ENCODE peak calls at places on chromosomes 7 and 10, in four cellular contexts. N, O, A and L are unnamed samples.

GRCh38 chr7:115844857-115845256 is 185.7 kb downstream of the TFEC start:
- DNase-seq in N (no peak), O (no peak), A (no peak), L (no peak)

GRCh38 chr10:119346063-119346835 is 138.9 kb downstream of the GRK5 start:
- DNase-seq in N (no peak), A (no peak), O (no peak), L (no peak)

GRCh38 chr10:3064423-3064822 is 2.9 kb upstream of the PFKP start:
- DNase-seq in O (no peak), N (no peak), A (no peak), L (no peak)

GRCh38 chr7:100855515-100855914 is 3.0 kb downstream of the SLC12A9 start:
- DNase-seq in N (no peak), A (no peak), O (no peak), L (no peak)

GRCh38 chr10:98349508-98349922 is 65.5 kb downstream of the PYROXD2 start:
- DNase-seq in O (no peak), A (no peak), N (no peak), L (peak)

GRCh38 chr10:99365311-99365710 is 36.2 kb downstream of the CNNM1 start:
- DNase-seq in A (no peak), N (no peak), O (no peak), L (no peak)

GRCh38 chr7:40470111-40470736 is 335.4 kb downstream of the SUGCT start:
- DNase-seq in N (no peak), A (no peak), O (no peak), L (no peak)

GRCh38 chr10:103542764-103543616 is 49.5 kb downstream of the NEURL1 start:
- DNase-seq in N (no peak), O (peak), A (peak), L (peak)

GRCh38 chr10:35565602-35566061 is 39.5 kb upstream of the GJD4 start:
- DNase-seq in N (no peak), A (no peak), O (no peak), L (no peak)

GRCh38 chr7:81618400-81619014 is 151.3 kb downstream of the HGF start:
- DNase-seq in O (no peak), A (peak), N (no peak), L (no peak)

GRCh38 chr10:58115218-58116050 is 152.3 kb downstream of the IPMK start:
- DNase-seq in A (no peak), N (no peak), O (no peak), L (no peak)

GRCh38 chr7:7014827-7015610 is 167.3 kb upstream of the C1GALT1 start:
- DNase-seq in O (no peak), N (no peak), A (no peak), L (no peak)

GRCh38 chr7:6446977-6447588 is 671 bp downstream of the DAGLB start:
- DNase-seq in A (peak), O (peak), N (no peak), L (no peak)

GRCh38 chr10:124744688-124745055 is 494 bp upstream of the FAM53B start:
- DNase-seq in A (peak), O (no peak), N (no peak), L (no peak)

GRCh38 chr10:637771-638195 is 51.7 kb downstream of the DIP2C start:
- DNase-seq in N (no peak), O (no peak), A (no peak), L (no peak)

GRCh38 chr7:142002179-142002578 is 6.5 kb downstream of the MGAM start:
- DNase-seq in O (no peak), A (no peak), N (no peak), L (no peak)

GRCh38 chr7:12403287-12404181 is at the start of gene VWDE:
- DNase-seq in O (peak), N (peak), A (peak), L (no peak)

GRCh38 chr7:156640257-156640948 is at the start of gene RNF32:
- DNase-seq in O (peak), A (peak), N (peak), L (peak)

GRCh38 chr7:100604976-100605911 is 3.1 kb downstream of the PCOLCE start:
- DNase-seq in N (no peak), O (no peak), A (no peak), L (no peak)

GRCh38 chr10:32949221-32949678 is 8.8 kb downstream of the ITGB1 start:
- DNase-seq in N (no peak), A (no peak), O (no peak), L (no peak)

GRCh38 chr10:90007226-90007625 is 305.8 kb downstream of the KIF20B start:
- DNase-seq in A (no peak), N (no peak), O (no peak), L (no peak)

GRCh38 chr7:17299477-17299991 is 1.1 kb downstream of the AHR start:
- DNase-seq in A (no peak), O (no peak), N (no peak), L (no peak)

GRCh38 chr7:149104214-149104613 is 13.7 kb upstream of the ZNF786 start:
- DNase-seq in N (no peak), O (no peak), A (no peak), L (no peak)

GRCh38 chr7:151448261-151449252 is 8.6 kb upstream of the CRYGN start:
- DNase-seq in O (peak), N (peak), A (peak), L (no peak)

GRCh38 chr10:26544932-26545331 is 106.8 kb downstream of the APBB1IP start:
- DNase-seq in A (no peak), O (no peak), N (no peak), L (no peak)

GRCh38 chr7:30708983-30709382 is 26.7 kb upstream of the CRHR2 start:
- DNase-seq in A (no peak), O (no peak), N (no peak), L (no peak)

GRCh38 chr10:71774916-71775702 is 1.8 kb upstream of the VSIR start:
- DNase-seq in O (no peak), A (no peak), N (no peak), L (no peak)

DNA sequence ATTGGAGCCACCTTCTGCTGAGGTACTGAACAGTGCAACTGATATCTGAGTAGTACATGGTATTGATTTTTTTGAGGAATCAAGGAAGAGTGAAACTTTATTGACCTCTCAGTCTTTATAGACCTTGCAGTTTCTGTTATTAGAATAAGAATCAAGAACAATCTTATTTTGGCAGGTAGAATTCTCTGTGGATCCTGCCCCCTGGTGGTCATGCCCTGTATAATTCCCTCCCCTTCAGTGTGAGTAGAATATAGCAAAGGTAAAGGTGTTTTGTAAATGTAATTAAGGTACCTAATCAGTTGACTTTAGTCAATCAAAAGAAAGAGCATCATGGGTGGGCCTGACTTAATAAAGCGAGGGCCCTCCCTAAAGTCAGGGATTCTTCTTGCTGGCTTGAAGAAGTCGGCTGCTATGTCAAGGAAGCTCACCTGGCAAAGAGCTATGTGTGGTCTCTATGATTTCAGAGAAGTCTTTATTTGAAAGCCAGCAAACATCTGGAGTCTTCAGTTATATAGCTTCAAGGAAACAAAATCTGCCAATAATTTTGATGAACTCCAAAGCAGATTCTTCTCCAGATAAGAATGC is 142.8 kb downstream of the LSM5 start:
- DNase-seq in A (peak), N (no peak), O (peak), L (no peak)
- TF ChIP-seq CTCF in A (peak), N (peak), O (peak), L (peak)

GRCh38 chr7:136114966-136115762 is 138.0 kb upstream of the MTPN start:
- DNase-seq in A (peak), O (peak), N (no peak), L (peak)
- TF ChIP-seq CTCF in A (peak), O (peak), N (peak), L (peak)

GRCh38 chr10:12251581-12251980 is 55.6 kb downstream of the CDC123 start:
- DNase-seq in O (no peak), N (no peak), A (no peak), L (no peak)

GRCh38 chr10:12255048-12255447 is 59.1 kb downstream of the CDC123 start:
- DNase-seq in O (no peak), N (no peak), A (no peak), L (no peak)

GRCh38 chr10:12250181-12250580 is 54.2 kb downstream of the CDC123 start:
- DNase-seq in N (no peak), O (no peak), A (no peak), L (no peak)

DNA sequence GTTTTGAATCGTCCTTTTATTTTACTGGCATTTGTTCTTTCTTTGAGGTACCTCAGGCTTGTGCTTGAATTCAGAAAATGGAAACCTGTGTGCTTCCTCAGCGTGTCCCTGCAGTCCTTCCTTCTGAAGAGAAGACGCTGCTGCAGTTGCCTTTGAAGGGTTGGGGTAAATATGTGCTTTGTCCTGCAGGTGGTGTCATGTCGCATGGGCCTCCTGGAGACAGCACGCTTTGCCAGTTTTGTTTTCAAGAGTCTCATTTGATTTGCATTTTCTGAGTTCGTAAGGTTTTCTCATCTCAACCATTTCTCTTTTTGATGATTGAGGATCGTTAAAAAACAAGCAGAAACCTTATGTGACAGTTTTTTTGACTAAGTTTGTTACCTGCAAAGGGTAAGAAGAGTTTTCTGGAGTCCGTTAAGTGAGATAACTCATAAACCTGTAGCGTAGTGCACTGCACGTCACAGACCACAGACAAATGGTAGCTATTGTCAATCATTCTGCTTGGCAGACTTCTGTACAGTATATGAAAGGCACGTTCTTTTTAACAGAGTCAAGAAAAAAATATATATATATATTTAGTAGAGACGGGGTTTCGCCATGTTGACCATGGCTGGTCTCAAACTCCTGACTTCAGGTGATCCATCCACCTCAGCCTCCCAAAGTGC is 57.0 kb downstream of the CDC123 start:
- DNase-seq in O (peak), A (no peak), N (no peak), L (peak)
- TF ChIP-seq CTCF in O (peak), A (peak), N (peak), L (peak)

DNA sequence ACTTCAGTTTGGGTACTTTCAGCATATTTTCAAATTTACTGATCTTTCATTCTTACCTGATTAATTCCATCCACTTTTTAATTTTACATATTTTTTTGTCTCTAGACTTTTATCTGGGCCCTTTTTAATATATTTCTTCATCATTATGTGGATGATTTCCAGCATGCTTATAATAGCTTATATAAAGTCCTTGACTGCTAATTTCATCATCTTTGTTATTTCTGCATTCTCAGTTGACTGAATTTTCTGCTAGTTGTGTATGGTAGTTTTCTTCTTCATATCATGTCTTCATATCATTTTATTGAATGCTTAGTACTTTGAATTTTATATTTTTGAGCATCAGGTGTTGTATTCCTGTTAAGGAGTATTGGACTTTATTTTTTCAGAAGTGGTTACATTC is 39.6 kb downstream of the STAM start:
- DNase-seq in A (no peak), N (no peak), O (no peak), L (no peak)
- TF ChIP-seq CTCF in A (no peak), N (no peak), O (no peak), L (no peak)

DNA sequence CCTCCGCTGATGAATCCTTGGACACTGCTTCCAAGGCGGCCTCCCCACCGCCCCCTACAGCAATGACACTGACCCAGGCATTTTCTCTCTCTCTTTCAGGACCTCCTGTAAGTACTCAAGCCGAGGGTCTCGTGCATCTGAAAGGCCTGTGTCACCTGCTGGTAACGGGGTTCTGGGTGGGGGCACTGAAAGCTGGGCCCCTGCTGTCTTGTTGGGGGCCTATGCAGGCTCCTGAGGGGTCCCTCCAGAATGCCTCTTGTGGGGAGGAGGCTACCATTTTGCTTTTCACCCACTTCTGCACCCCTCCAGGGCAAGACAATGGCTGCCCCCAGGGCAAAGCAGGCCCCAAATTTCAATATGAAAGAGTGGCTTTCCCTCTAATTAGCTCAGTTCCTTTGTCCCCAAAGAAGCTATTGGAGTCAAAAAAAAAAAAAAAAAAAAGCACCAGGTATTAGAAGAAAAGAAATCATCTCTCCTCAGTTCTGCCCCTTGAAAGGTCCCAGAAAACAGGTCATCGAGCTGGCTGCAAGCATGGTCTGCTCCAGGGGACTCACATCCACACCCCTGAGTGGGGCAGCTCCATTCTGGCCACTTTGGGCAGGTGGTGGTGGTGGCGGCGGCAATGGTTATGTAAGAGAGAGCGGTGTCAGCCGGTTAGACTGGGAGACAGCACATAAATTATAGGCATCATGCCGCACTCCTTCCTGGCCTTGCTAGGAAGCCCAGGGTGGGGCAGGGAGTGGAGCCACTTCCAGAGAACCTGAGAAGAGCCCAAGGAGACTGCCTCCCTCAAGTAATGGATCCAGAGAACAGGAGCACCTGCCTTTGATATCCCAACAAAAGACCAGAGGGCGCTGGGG is 66.2 kb downstream of the COL13A1 start:
- DNase-seq in A (no peak), N (no peak), O (no peak), L (no peak)
- TF ChIP-seq CTCF in A (no peak), N (no peak), O (no peak), L (no peak)